ENCODE peak calls at places on chromosomes 5 and 9, in seven cellular contexts. V is ovary, N is progenitor cell of endocrine pancreas, M is kidney epithelial cell, W is coronary artery, T is kidney, S is cardiac fibroblast. B is an unnamed sample.

GRCh38 chr9:127184641-127185040 is 62.2 kb upstream of the ANGPTL2 start:
- DNase-seq in V (no peak), N (no peak), M (no peak), W (no peak), T (no peak), S (no peak), B (no peak)

GRCh38 chr5:92909545-92909962 is 671.5 kb downstream of the NR2F1-AS1 start:
- DNase-seq in V (no peak), N (peak; percentile 13), M (no peak), W (no peak), T (no peak), S (no peak), B (no peak)

GRCh38 chr5:57550132-57550531 is 67.5 kb upstream of the ACTBL2 start:
- DNase-seq in V (no peak), N (no peak), M (no peak), W (no peak), T (no peak), S (no peak), B (no peak)

GRCh38 chr5:124025306-124025705 is 513.3 kb downstream of the CSNK1G3 start:
- DNase-seq in V (no peak), N (no peak), M (no peak), W (no peak), T (no peak), S (no peak), B (no peak)

GRCh38 chr5:82073179-82073578 is 101.4 kb downstream of the ATG10 start:
- DNase-seq in V (no peak), N (no peak), M (no peak), W (no peak), T (no peak), S (peak; percentile 12), B (no peak)

GRCh38 chr9:78357165-78357873 is 60.4 kb downstream of the PSAT1 start:
- DNase-seq in V (no peak), N (no peak), M (no peak), W (no peak), T (no peak), S (no peak), B (no peak)

GRCh38 chr9:129223551-129224208 is 45.6 kb upstream of the IER5L start:
- DNase-seq in V (no peak), N (no peak), M (no peak), W (no peak), T (no peak), S (no peak), B (no peak)

GRCh38 chr5:170312666-170313065 is 15.1 kb upstream of the LCP2 start:
- DNase-seq in V (no peak), N (no peak), M (peak; percentile 31), W (no peak), T (no peak), S (peak; percentile 80), B (no peak)

GRCh38 chr9:93620881-93621820 is 44.8 kb downstream of the PHF2 start:
- DNase-seq in V (no peak), N (no peak), M (no peak), W (no peak), T (no peak), S (no peak), B (no peak)

GRCh38 chr5:161847896-161848510 is at the start of gene GABRA1:
- DNase-seq in V (no peak), N (peak; percentile 11), M (no peak), W (no peak), T (no peak), S (peak; percentile 0), B (no peak)

GRCh38 chr5:7882926-7883325 is 14.0 kb downstream of the MTRR start:
- DNase-seq in V (no peak), N (no peak), M (no peak), W (no peak), T (no peak), S (no peak), B (no peak)

GRCh38 chr5:150335778-150336177 is 21.7 kb upstream of the TCOF1 start:
- DNase-seq in V (no peak), N (no peak), M (no peak), W (no peak), T (peak; percentile 1), S (no peak), B (no peak)

GRCh38 chr5:83780681-83781080 is 60.0 kb upstream of the HAPLN1 start:
- DNase-seq in V (no peak), N (no peak), M (no peak), W (no peak), T (no peak), S (no peak), B (no peak)

GRCh38 chr9:124453586-124454191 is 3.4 kb downstream of the ADGRD2 start:
- DNase-seq in V (no peak), N (no peak), M (no peak), W (no peak), T (no peak), S (no peak), B (no peak)

GRCh38 chr5:146007270-146007669 is 70.9 kb downstream of the SH3RF2 start:
- DNase-seq in V (no peak), N (no peak), M (no peak), W (no peak), T (no peak), S (peak; percentile 17), B (no peak)

GRCh38 chr5:55481293-55481900 is 53.4 kb downstream of the PLPP1 start:
- DNase-seq in V (no peak), N (no peak), M (no peak), W (no peak), T (no peak), S (peak; percentile 33), B (no peak)

GRCh38 chr5:132668706-132669454 is 4.9 kb upstream of the IL4 start:
- DNase-seq in V (no peak), N (no peak), M (no peak), W (peak; percentile 40), T (no peak), S (peak; percentile 14), B (no peak)

GRCh38 chr9:123338710-123339665 is 17.0 kb upstream of the CRB2 start:
- DNase-seq in V (no peak), N (no peak), M (no peak), W (no peak), T (no peak), S (peak; percentile 50), B (no peak)

GRCh38 chr9:69081261-69081660 is 45.7 kb downstream of the FXN start:
- DNase-seq in V (no peak), N (no peak), M (no peak), W (no peak), T (no peak), S (no peak), B (no peak)

GRCh38 chr9:96655198-96655851 is at the start of gene PRXL2C:
- DNase-seq in V (peak; percentile 82), N (no peak), M (no peak), W (peak; percentile 91), T (peak; percentile 95), S (peak; percentile 65), B (peak; percentile 40)

GRCh38 chr9:33273972-33274328 is 9.1 kb downstream of the CHMP5 start:
- DNase-seq in V (no peak), N (no peak), M (no peak), W (no peak), T (no peak), S (no peak), B (no peak)

GRCh38 chr5:36041537-36041845 is 25.2 kb downstream of the UGT3A2 start:
- DNase-seq in V (no peak), N (no peak), M (no peak), W (no peak), T (no peak), S (no peak), B (no peak)

GRCh38 chr9:4211022-4211421 is 88.8 kb downstream of the GLIS3 start:
- DNase-seq in V (no peak), N (no peak), M (no peak), W (no peak), T (no peak), S (no peak), B (no peak)

GRCh38 chr5:174751154-174751990 is 27.0 kb downstream of the MSX2 start:
- DNase-seq in V (no peak), N (peak; percentile 38), M (no peak), W (no peak), T (peak; percentile 62), S (no peak), B (no peak)
- TF ChIP-seq CTCF in V (no peak), N (no peak), M (no peak), W (no peak), T (no peak), S (no peak), B (no peak)

GRCh38 chr5:139294372-139295165 is 1.0 kb downstream of the MATR3 start:
- DNase-seq in V (peak; percentile 78), N (peak; percentile 73), M (no peak), W (peak; percentile 80), T (peak; percentile 88), S (peak; percentile 82), B (no peak)
- TF ChIP-seq CTCF in V (no peak), N (peak; percentile 40), M (peak; percentile 46), W (no peak), T (peak; percentile 12), S (peak; percentile 36), B (peak; percentile 41)

GRCh38 chr5:108345541-108346171 is 36.2 kb downstream of the FBXL17 start:
- DNase-seq in V (no peak), N (no peak), M (no peak), W (no peak), T (no peak), S (peak; percentile 75), B (no peak)
- TF ChIP-seq CTCF in V (no peak), N (peak; percentile 56), M (peak; percentile 4), W (no peak), T (peak; percentile 19), S (peak; percentile 17), B (peak; percentile 64)

DNA sequence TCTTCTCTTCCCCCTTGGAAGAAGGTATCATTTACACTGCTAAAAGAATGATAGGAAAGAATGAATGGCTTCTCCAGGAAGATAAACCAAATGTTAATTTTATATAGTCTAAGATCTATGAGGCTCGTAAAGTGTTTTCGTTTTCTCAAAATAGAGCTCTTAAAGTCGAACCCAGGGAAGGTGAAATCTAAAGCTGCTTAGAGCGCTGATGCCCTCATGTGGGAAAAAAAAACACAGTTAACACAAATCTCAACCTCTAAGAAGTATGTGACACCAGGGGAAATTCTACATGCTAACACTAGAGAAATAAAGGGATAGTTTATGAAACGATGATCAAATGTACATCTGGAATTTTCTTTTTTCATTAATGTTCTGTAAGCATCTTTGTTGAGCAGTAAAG is 257.9 kb downstream of the RASEF start:
- DNase-seq in V (no peak), N (no peak), M (no peak), W (no peak), T (no peak), S (no peak), B (no peak)
- TF ChIP-seq CTCF in V (no peak), N (peak; percentile 20), M (no peak), W (no peak), T (no peak), S (no peak), B (peak; percentile 24)